ENCODE peak calls at places on chromosomes 13 and 19, in five cellular contexts. W is occipital lobe; U is activated CD4-positive, alpha-beta T cell treated with anti-CD3 and anti-CD28 coated beads for 1 hour; H is naive B cell; S is stimulated activated CD8-positive, alpha-beta memory T cell treated with anti-CD3 and anti-CD28 coated beads, Interleukin-7, amount 100 ng/mL, for 1 hour. B is an unnamed sample.

GRCh38 chr13:45108716-45109706 is 11.3 kb upstream of the GTF2F2 start:
- DNase-seq in W (no peak), U (no peak), H (no peak), S (no peak), B (no peak)

GRCh38 chr13:75194717-75195116 is 287.3 kb downstream of the TBC1D4 start:
- DNase-seq in W (no peak), U (no peak), H (no peak), S (no peak), B (no peak)

GRCh38 chr13:99871249-99871898 is 100.2 kb downstream of the ZIC5 start:
- DNase-seq in W (no peak), U (no peak), H (no peak), S (no peak), B (no peak)

GRCh38 chr13:37648604-37649003 is 50.0 kb upstream of the POSTN start:
- DNase-seq in W (no peak), U (no peak), H (no peak), S (no peak), B (no peak)

GRCh38 chr13:39040206-39040605 is 1.9 kb downstream of the NHLRC3 start:
- DNase-seq in W (no peak), U (no peak), H (no peak), S (no peak), B (no peak)

GRCh38 chr19:11256189-11256588 is 6.1 kb downstream of the DOCK6 start:
- DNase-seq in W (no peak), U (no peak), H (no peak), S (no peak), B (no peak)

GRCh38 chr13:73991884-73992283 is 142.3 kb downstream of the KLF12 start:
- DNase-seq in W (no peak), U (no peak), H (no peak), S (no peak), B (no peak)

GRCh38 chr19:594265-594870 is 4.7 kb downstream of the HCN2 start:
- DNase-seq in W (no peak), U (no peak), H (no peak), S (no peak), B (no peak)

GRCh38 chr19:3284759-3285646 is 60.5 kb downstream of the CELF5 start:
- DNase-seq in W (no peak), U (peak; percentile 31), H (peak; percentile 33), S (no peak), B (peak; percentile 35)

B was measured in activated T-helper 1 cell treated with Interleukin-2 at 50 U/mL for 16 hours.